ENCODE peak calls at places on chromosomes 2 and 18, in six cellular contexts. T is PC-3, I is PC-9, X is HCT116, P is hepatocyte, J is MM.1S. L is an unnamed sample.

GRCh38 chr2:234770081-234770506 is 181.7 kb upstream of the SH3BP4 start:
- DNase-seq in T (no peak), I (no peak), X (no peak), P (peak; percentile 19), J (no peak), L (no peak)

GRCh38 chr2:27446057-27446456 is 3.9 kb downstream of the KRTCAP3 start:
- DNase-seq in T (peak; percentile 77), I (peak; percentile 89), X (no peak), P (peak; percentile 74), J (peak; percentile 10), L (no peak)

GRCh38 chr18:79530821-79531220 is 135.1 kb downstream of the NFATC1 start:
- DNase-seq in T (no peak), I (no peak), X (no peak), P (no peak), J (no peak), L (no peak)

GRCh38 chr2:97737421-97738235 is 24.3 kb downstream of the ZAP70 start:
- DNase-seq in T (no peak), I (no peak), X (no peak), P (no peak), J (no peak), L (no peak)

GRCh38 chr2:107811376-107811775 is 15.3 kb upstream of the RGPD4 start:
- DNase-seq in T (peak; percentile 67), I (no peak), X (no peak), P (no peak), J (no peak), L (no peak)

GRCh38 chr2:53129851-53130250 is 637.8 kb upstream of the CHAC2 start:
- DNase-seq in T (peak; percentile 76), I (peak; percentile 78), X (peak; percentile 28), P (no peak), J (no peak), L (no peak)

GRCh38 chr2:191171708-191172355 is 21.0 kb upstream of the STAT4 start:
- DNase-seq in T (peak; percentile 97), I (peak; percentile 85), X (no peak), P (peak; percentile 26), J (no peak), L (no peak)

GRCh38 chr2:23380562-23381065 is 4.4 kb upstream of the KLHL29 start:
- DNase-seq in T (peak; percentile 29), I (peak; percentile 62), X (no peak), P (no peak), J (peak; percentile 78), L (peak; percentile 48)

GRCh38 chr2:100969998-100970397 is 32.1 kb upstream of the RPL31 start:
- DNase-seq in T (no peak), I (no peak), X (no peak), P (no peak), J (no peak), L (no peak)

GRCh38 chr2:53028259-53028658 is 739.3 kb upstream of the CHAC2 start:
- DNase-seq in T (peak; percentile 79), I (peak; percentile 41), X (no peak), P (no peak), J (no peak), L (no peak)

GRCh38 chr18:2847341-2848144 is 737 bp downstream of the EMILIN2 start:
- DNase-seq in T (no peak), I (no peak), X (no peak), P (peak; percentile 46), J (no peak), L (no peak)

GRCh38 chr2:119486886-119487285 is 37.4 kb downstream of the SCTR start:
- DNase-seq in T (no peak), I (no peak), X (no peak), P (peak; percentile 7), J (no peak), L (no peak)

GRCh38 chr2:239322414-239323086 is 78.3 kb downstream of the HDAC4 start:
- DNase-seq in T (no peak), I (no peak), X (no peak), P (no peak), J (no peak), L (no peak)

GRCh38 chr2:160916300-160916699 is 243.9 kb upstream of the TANK start:
- DNase-seq in T (no peak), I (no peak), X (no peak), P (no peak), J (no peak), L (no peak)

GRCh38 chr18:475202-475624 is 25.3 kb downstream of the COLEC12 start:
- DNase-seq in T (peak; percentile 60), I (no peak), X (no peak), P (no peak), J (no peak), L (no peak)

GRCh38 chr2:170177950-170178781 is at the start of gene MYO3B:
- DNase-seq in T (no peak), I (no peak), X (no peak), P (no peak), J (no peak), L (no peak)
- H3K9me2 ChIP-seq in T (no peaks in the 10 kb centered on the region), I (no peaks in the 10 kb centered on the region), X (no peaks in the 10 kb centered on the region), P (no peaks in the 10 kb centered on the region), J (no peaks in the 10 kb centered on the region), L (no peaks in the 10 kb centered on the region)

DNA sequence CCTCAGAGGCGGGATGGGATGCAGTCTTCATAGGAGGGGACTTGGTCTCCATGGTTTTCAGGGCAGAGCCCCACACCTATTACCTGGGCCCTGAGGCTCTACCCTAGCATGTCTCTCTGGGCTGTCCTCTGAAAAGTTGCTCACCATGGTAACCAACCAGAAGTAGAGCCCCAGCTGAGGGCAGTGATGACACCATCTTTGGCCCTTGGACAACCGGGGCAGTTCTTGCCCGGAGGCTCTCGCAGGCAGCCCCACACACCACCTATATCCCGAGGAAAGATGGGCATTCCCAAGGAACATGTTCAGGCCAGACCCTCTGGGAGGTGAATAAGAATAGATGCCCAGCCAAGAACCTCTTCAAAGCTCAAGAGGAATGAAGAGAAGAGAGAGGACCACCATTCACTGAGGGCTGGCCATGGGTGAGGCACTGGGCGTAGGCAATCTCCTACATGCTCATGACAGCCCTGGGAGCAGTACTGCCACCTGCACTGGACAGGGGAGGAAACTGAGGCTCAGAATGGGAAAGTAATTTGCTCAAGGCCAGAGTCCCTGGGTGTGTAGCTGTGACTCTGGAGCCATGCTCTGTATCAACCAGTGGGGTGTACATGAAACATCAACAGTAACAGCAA is 72.5 kb downstream of the HS1BP3 start:
- DNase-seq in T (no peak), I (no peak), X (no peak), P (no peak), J (no peak), L (no peak)
- TF ChIP-seq CTCF in T (no peak), I (no peak), X (no peak), P (no peak), J (no peak), L (no peak)

GRCh38 chr2:46383113-46383395 is 85.8 kb downstream of the EPAS1 start:
- DNase-seq in T (no peak), I (no peak), X (no peak), P (no peak), J (no peak), L (no peak)

GRCh38 chr2:46385786-46386577 is 88.8 kb downstream of the EPAS1 start:
- DNase-seq in T (peak; percentile 94), I (peak; percentile 85), X (no peak), P (no peak), J (no peak), L (no peak)

GRCh38 chr2:46382331-46383112 is 85.3 kb downstream of the EPAS1 start:
- DNase-seq in T (no peak), I (no peak), X (no peak), P (no peak), J (no peak), L (no peak)

GRCh38 chr2:46383784-46384456 is 86.7 kb downstream of the EPAS1 start:
- DNase-seq in T (no peak), I (no peak), X (no peak), P (no peak), J (no peak), L (no peak)

DNA sequence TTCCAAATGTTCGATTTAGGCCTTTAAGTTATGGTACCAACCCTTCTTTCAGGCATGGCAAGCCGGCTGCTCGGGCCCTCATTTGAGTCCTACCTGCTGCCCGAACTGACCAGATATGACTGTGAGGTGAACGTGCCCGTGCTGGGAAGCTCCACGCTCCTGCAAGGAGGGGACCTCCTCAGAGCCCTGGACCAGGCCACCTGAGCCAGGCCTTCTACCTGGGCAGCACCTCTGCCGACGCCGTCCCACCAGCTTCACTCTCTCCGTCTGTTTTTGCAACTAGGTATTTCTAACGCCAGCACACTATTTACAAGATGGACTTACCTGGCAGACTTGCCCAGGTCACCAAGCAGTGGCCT is 87.2 kb downstream of the EPAS1 start:
- DNase-seq in T (no peak), I (no peak), X (no peak), P (no peak), J (no peak), L (no peak)
- H3K36me3 ChIP-seq in T (peaks cover 10% of the 10 kb centered on the region), I (peaks cover 36% of the 10 kb centered on the region), X (no peaks in the 10 kb centered on the region), P (no peaks in the 10 kb centered on the region), J (no peaks in the 10 kb centered on the region), L (no peaks in the 10 kb centered on the region)

DNA sequence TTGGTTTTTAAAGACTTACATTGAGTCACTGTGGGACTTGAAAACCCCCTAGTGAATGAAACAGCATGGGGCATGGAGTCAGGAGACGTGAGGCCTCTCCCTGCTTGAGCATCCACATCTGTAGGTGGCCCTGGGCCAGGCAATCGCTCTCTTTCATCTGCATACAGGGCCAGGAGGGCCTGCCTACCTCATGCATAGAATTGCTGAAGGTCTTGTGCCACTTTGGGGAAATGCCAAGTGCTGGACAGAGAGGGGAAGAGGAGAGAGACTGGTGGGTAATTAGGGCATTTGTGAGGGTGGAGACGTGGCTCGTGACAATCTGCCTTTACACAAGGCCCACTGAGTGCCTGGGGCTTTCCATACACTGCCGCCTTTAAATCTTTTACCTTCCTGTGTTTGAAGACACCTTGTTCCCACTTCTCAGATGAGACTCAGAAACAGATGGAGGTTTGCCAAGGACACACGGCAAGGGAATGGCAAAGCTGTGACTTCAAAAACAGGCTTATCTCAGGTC is 322.2 kb upstream of the HS6ST1 start:
- DNase-seq in T (no peak), I (no peak), X (no peak), P (no peak), J (no peak), L (no peak)
- H3K9me2 ChIP-seq in T (no peaks in the 10 kb centered on the region), I (no peaks in the 10 kb centered on the region), X (no peaks in the 10 kb centered on the region), P (no peaks in the 10 kb centered on the region), J (no peaks in the 10 kb centered on the region), L (no peaks in the 10 kb centered on the region)

GRCh38 chr2:133418671-133419070 is 149.6 kb downstream of the NCKAP5 start:
- DNase-seq in T (no peak), I (no peak), X (no peak), P (no peak), J (no peak), L (no peak)

GRCh38 chr2:133420748-133421147 is 147.5 kb downstream of the NCKAP5 start:
- DNase-seq in T (no peak), I (no peak), X (no peak), P (no peak), J (no peak), L (no peak)

GRCh38 chr2:133422946-133423345 is 145.3 kb downstream of the NCKAP5 start:
- DNase-seq in T (no peak), I (no peak), X (no peak), P (no peak), J (no peak), L (no peak)

GRCh38 chr2:133424876-133425275 is 143.4 kb downstream of the NCKAP5 start:
- DNase-seq in T (no peak), I (no peak), X (no peak), P (no peak), J (no peak), L (no peak)

GRCh38 chr2:133421516-133422324 is 146.5 kb downstream of the NCKAP5 start:
- DNase-seq in T (no peak), I (no peak), X (no peak), P (peak; percentile 66), J (no peak), L (no peak)
- TF ChIP-seq CTCF in T (no peak), I (no peak), X (no peak), P (no peak), J (no peak), L (no peak)

L was measured in OCI-LY7.